ENCODE peak calls at places on chromosome 4, in eight cellular contexts. J, O, S, U, Z, A, T and X are unnamed samples.

GRCh38 chr4:40564004-40564403 is 65.7 kb downstream of the RBM47 start:
- DNase-seq in J (no peak), O (no peak), S (no peak), U (no peak), Z (no peak), A (no peak), T (no peak), X (no peak)

GRCh38 chr4:84916233-84916632 is 50.3 kb downstream of the WDFY3 start:
- DNase-seq in J (no peak), O (no peak), S (no peak), U (no peak), Z (no peak), A (no peak), T (no peak), X (no peak)

GRCh38 chr4:75655562-75655961 is 17.6 kb downstream of the G3BP2 start:
- DNase-seq in J (no peak), O (no peak), S (no peak), U (no peak), Z (no peak), A (no peak), T (no peak), X (no peak)

GRCh38 chr4:183136880-183137279 is 37.8 kb downstream of the WWC2 start:
- DNase-seq in J (no peak), O (no peak), S (no peak), U (no peak), Z (no peak), A (no peak), T (no peak), X (no peak)

GRCh38 chr4:53240573-53240972 is 125.3 kb downstream of the SCFD2 start:
- DNase-seq in J (no peak), O (no peak), S (no peak), U (no peak), Z (no peak), A (no peak), T (no peak), X (no peak)

GRCh38 chr4:52201705-52202104 is 150.6 kb downstream of the SPATA18 start:
- DNase-seq in J (no peak), O (no peak), S (no peak), U (no peak), Z (no peak), A (no peak), T (no peak), X (no peak)

GRCh38 chr4:100816646-100817045 is 298.8 kb upstream of the EMCN start:
- DNase-seq in J (no peak), O (no peak), S (no peak), U (no peak), Z (no peak), A (peak), T (no peak), X (no peak)

GRCh38 chr4:168569066-168569908 is 72.4 kb downstream of the PALLD start:
- DNase-seq in J (peak), O (no peak), S (no peak), U (peak), Z (no peak), A (peak), T (no peak), X (no peak)

GRCh38 chr4:37780444-37781133 is 45.9 kb upstream of the PGM2 start:
- DNase-seq in J (peak), O (no peak), S (no peak), U (no peak), Z (peak), A (peak), T (no peak), X (peak)